ENCODE peak calls at places on chromosomes 6 and 20, in nine cellular contexts. Z is MM.1S; D is upper lobe of right lung; W is pons; N is anterior cingulate cortex; H is COR-L47; R is cardiac fibroblast; J is activated CD4-positive, alpha-beta T cell treated with anti-CD3 and anti-CD28 coated beads, Interleukin-2, amount 10 ng/mL, durations not matched to agents 7 days and 5 days; S is activated naive CD4-positive, alpha-beta T cell. Q is an unnamed sample.

GRCh38 chr6:149960488-149960887 is 3.3 kb upstream of the ULBP1 start:
- DNase-seq in N (no peak), J (no peak), Z (no peak), W (no peak), D (no peak), R (no peak), H (no peak), S (no peak), Q (no peak)

GRCh38 chr6:45625191-45625664 is 247.5 kb upstream of the SUPT3H start:
- DNase-seq in H (no peak), S (no peak), R (peak), D (no peak), J (no peak), Z (no peak), N (no peak), W (no peak), Q (no peak)

GRCh38 chr20:25310921-25311728 is 63.2 kb downstream of the PYGB start:
- DNase-seq in J (no peak), Z (peak), W (no peak), H (no peak), D (peak), N (no peak), R (peak), S (no peak), Q (peak)

GRCh38 chr6:151869787-151870186 is 62.3 kb downstream of the ESR1 start:
- DNase-seq in N (no peak), D (no peak), J (no peak), Z (no peak), S (no peak), W (no peak), H (no peak), R (peak), Q (no peak)

GRCh38 chr20:43722153-43722505 is 4.7 kb downstream of the GTSF1L start:
- DNase-seq in Z (no peak), H (no peak), J (peak), W (no peak), S (no peak), N (no peak), D (no peak), R (no peak), Q (no peak)

GRCh38 chr6:15389079-15389758 is 143.3 kb downstream of the JARID2 start:
- DNase-seq in N (peak), Z (no peak), D (no peak), J (no peak), H (no peak), W (peak), S (no peak), R (peak), Q (no peak)

GRCh38 chr6:105077592-105078463 is 102.0 kb downstream of the POPDC3 start:
- DNase-seq in S (no peak), H (peak), J (peak), N (no peak), Z (peak), R (peak), D (no peak), W (peak), Q (peak)

GRCh38 chr6:126876446-126876845 is 242.0 kb upstream of the RSPO3 start:
- DNase-seq in H (no peak), N (no peak), J (no peak), R (no peak), D (no peak), S (no peak), W (no peak), Z (peak), Q (no peak)

GRCh38 chr20:19408971-19409370 is 196.5 kb downstream of the SLC24A3 start:
- DNase-seq in Z (no peak), N (no peak), W (no peak), H (no peak), R (no peak), D (no peak), S (no peak), J (no peak), Q (no peak)

GRCh38 chr20:58140787-58141396 is 87.6 kb downstream of the ANKRD60 start:
- DNase-seq in H (no peak), J (peak), W (peak), N (no peak), S (no peak), Z (no peak), R (no peak), D (no peak), Q (no peak)

GRCh38 chr20:17573493-17573892 is 3.6 kb downstream of the DSTN start:
- DNase-seq in D (no peak), J (no peak), S (no peak), R (peak), N (no peak), Z (no peak), H (no peak), W (no peak), Q (no peak)

GRCh38 chr6:4397307-4397706 is 261.9 kb upstream of the ECI2 start:
- DNase-seq in R (no peak), Z (no peak), W (no peak), N (no peak), J (no peak), H (no peak), S (no peak), D (no peak), Q (peak)

GRCh38 chr6:34602318-34603111 is 46.4 kb upstream of the SPDEF start:
- DNase-seq in H (peak), S (no peak), N (no peak), D (no peak), R (no peak), J (no peak), W (no peak), Z (no peak), Q (no peak)

GRCh38 chr6:107658920-107659879 is 164.9 kb downstream of the SCML4 start:
- DNase-seq in H (no peak), D (no peak), W (no peak), R (no peak), S (no peak), J (no peak), Z (no peak), N (no peak), Q (no peak)